ENCODE peak calls at places on chromosome 11, in ten cellular contexts. V, Z, F, B, H, C, N, Y, P and M are unnamed samples.
A peak's percentile ranks its signal among the peaks of the same experiment; 100 is the strongest.

GRCh38 chr11:46564459-46564858 is 29.4 kb downstream of the AMBRA1 start:
- DNase-seq in F (peak; percentile 41), H (no peak), B (no peak), V (no peak), C (no peak), N (no peak), Z (peak; percentile 75), Y (no peak), P (peak; percentile 23), M (no peak)

GRCh38 chr11:1772270-1773130 is 8.8 kb upstream of the CTSD start:
- DNase-seq in V (no peak), Z (peak; percentile 93), N (peak; percentile 90), F (peak; percentile 88), H (no peak), Y (peak; percentile 85), B (peak; percentile 84), P (peak; percentile 93), C (peak; percentile 69), M (peak; percentile 58)

GRCh38 chr11:88435405-88435804 is 97.9 kb upstream of the CTSC start:
- DNase-seq in P (peak; percentile 17), C (no peak), B (no peak), F (no peak), Z (no peak), V (no peak), H (no peak), N (no peak), Y (no peak), M (no peak)

GRCh38 chr11:73578786-73579185 is 19.1 kb downstream of the FAM168A start:
- DNase-seq in H (no peak), B (no peak), Y (no peak), C (peak; percentile 6), F (no peak), Z (no peak), V (no peak), P (no peak), N (peak; percentile 18), M (no peak)

GRCh38 chr11:128036006-128036405 is 551.4 kb downstream of the ETS1 start:
- DNase-seq in Z (no peak), F (no peak), C (no peak), P (no peak), V (no peak), B (no peak), N (no peak), Y (no peak), H (no peak), M (no peak)

GRCh38 chr11:76850815-76851214 is 9.9 kb upstream of the ACER3 start:
- DNase-seq in B (no peak), Y (no peak), P (no peak), Z (no peak), H (no peak), N (no peak), V (no peak), F (peak; percentile 49), C (no peak), M (no peak)

GRCh38 chr11:17531818-17532131 is 12.4 kb downstream of the USH1C start:
- DNase-seq in C (no peak), P (peak; percentile 20), N (no peak), V (no peak), Y (peak; percentile 88), F (no peak), H (no peak), B (no peak), Z (no peak), M (no peak)

GRCh38 chr11:8709002-8709672 is 26.5 kb downstream of the RPL27A start:
- DNase-seq in B (no peak), Z (no peak), H (no peak), C (no peak), N (no peak), Y (peak; percentile 93), V (no peak), F (peak; percentile 99), P (peak; percentile 41), M (no peak)

GRCh38 chr11:96189351-96189750 is 153.6 kb downstream of the MAML2 start:
- DNase-seq in F (no peak), B (no peak), Y (no peak), H (no peak), C (no peak), V (no peak), N (no peak), Z (no peak), P (no peak), M (no peak)

GRCh38 chr11:132587716-132588115 is 944.6 kb downstream of the OPCML start:
- DNase-seq in H (no peak), N (no peak), Y (no peak), P (no peak), B (no peak), Z (no peak), V (no peak), C (no peak), F (no peak), M (no peak)

GRCh38 chr11:58688779-58689503 is 42.8 kb downstream of the GLYAT start:
- DNase-seq in F (peak; percentile 4), H (no peak), C (no peak), P (peak; percentile 0), B (no peak), N (no peak), Z (peak; percentile 57), Y (no peak), V (no peak), M (no peak)

GRCh38 chr11:17395554-17395961 is 7.1 kb upstream of the KCNJ11 start:
- DNase-seq in N (no peak), Z (no peak), H (no peak), B (no peak), Y (no peak), V (no peak), C (no peak), P (no peak), F (no peak), M (no peak)

GRCh38 chr11:118156531-118157185 is 4.0 kb upstream of the SCN4B start:
- DNase-seq in V (no peak), P (no peak), H (no peak), F (no peak), N (peak; percentile 38), Y (no peak), B (no peak), Z (no peak), C (peak; percentile 23), M (no peak)

GRCh38 chr11:57150454-57150917 is 31.3 kb upstream of the LRRC55 start:
- DNase-seq in Y (peak; percentile 36), Z (no peak), V (no peak), F (peak; percentile 6), C (no peak), H (no peak), N (no peak), P (no peak), B (no peak), M (no peak)

GRCh38 chr11:14894657-14895598 is 2.9 kb upstream of the CYP2R1 start:
- DNase-seq in N (peak; percentile 83), V (no peak), Z (no peak), C (peak; percentile 19), F (peak; percentile 78), B (no peak), H (no peak), P (peak; percentile 45), Y (no peak), M (no peak)